ENCODE peak calls at places on chromosome 21, in four cellular contexts. H is fibroblast of lung, M is adrenal gland, K is body of pancreas. O is an unnamed sample.

GRCh38 chr21:15010645-15011044 is 54.2 kb downstream of the NRIP1 start:
- DNase-seq in H (peak; percentile 81), M (no peak), K (no peak), O (no peak)

GRCh38 chr21:42061195-42061865 is 9.8 kb upstream of the UMODL1 start:
- DNase-seq in H (no peak), K (no peak), M (peak; percentile 41), O (no peak)

GRCh38 chr21:46183910-46184624 is at the start of gene SPATC1L:
- DNase-seq in M (peak; percentile 69), H (peak; percentile 85), K (peak; percentile 77), O (peak; percentile 12)

GRCh38 chr21:35011681-35012080 is 37.4 kb downstream of the RUNX1 start:
- DNase-seq in M (no peak), H (peak; percentile 67), K (no peak), O (no peak)

GRCh38 chr21:14888202-14888601 is 176.6 kb downstream of the NRIP1 start:
- DNase-seq in M (no peak), K (no peak), H (no peak), O (no peak)

GRCh38 chr21:46041183-46041582 is 56.7 kb upstream of the COL6A2 start:
- DNase-seq in H (no peak), K (no peak), M (no peak), O (no peak)

GRCh38 chr21:24976238-24976637 is 631.0 kb downstream of the MRPL39 start:
- DNase-seq in M (no peak), K (no peak), H (no peak), O (no peak)

GRCh38 chr21:36207577-36208320 is 51.1 kb downstream of the DOP1B start:
- DNase-seq in M (no peak), H (peak; percentile 90), K (no peak), O (no peak)

GRCh38 chr21:31354604-31355443 is 10.8 kb upstream of the TIAM1 start:
- DNase-seq in K (no peak), H (peak; percentile 98), M (peak; percentile 60), O (peak; percentile 99)

GRCh38 chr21:46317710-46318463 is 5.8 kb downstream of the C21orf58 start:
- DNase-seq in M (no peak), K (peak; percentile 58), H (no peak), O (no peak)

GRCh38 chr21:42376338-42376982 is 10.1 kb upstream of the TFF1 start:
- DNase-seq in M (no peak), K (peak; percentile 30), H (no peak), O (no peak)

GRCh38 chr21:32437729-32438128 is 25.2 kb downstream of the EVA1C start:
- DNase-seq in K (no peak), H (no peak), M (no peak), O (no peak)
- H3K27ac ChIP-seq in K (no peak overlapping the region), H (no peak overlapping the region), M (no peak overlapping the region), O (no peak overlapping the region)

DNA sequence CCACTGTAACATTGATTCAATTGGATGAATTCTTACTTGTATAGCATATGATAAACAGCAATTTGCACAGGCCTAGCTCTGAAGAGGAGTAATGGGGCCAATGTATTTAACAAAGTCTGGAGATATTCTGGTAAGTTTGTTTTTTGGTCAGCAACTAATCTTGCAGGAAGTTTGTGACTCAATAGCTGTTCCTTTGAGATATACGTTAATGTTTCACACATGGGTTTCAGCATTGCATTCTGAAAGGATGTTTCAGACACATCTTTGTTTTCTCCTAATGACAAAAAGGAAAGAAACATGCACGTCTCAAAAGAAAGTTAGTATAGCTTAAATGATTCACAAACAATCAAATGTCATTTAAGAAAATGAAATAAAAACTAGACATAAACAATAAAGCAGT is 49.0 kb downstream of the LTN1 start:
- DNase-seq in M (no peak), K (no peak), H (peak; percentile 9), O (no peak)
- H3K27ac ChIP-seq in M (no peak overlapping the region), K (no peak overlapping the region), H (no peak overlapping the region), O (no peak overlapping the region)

DNA sequence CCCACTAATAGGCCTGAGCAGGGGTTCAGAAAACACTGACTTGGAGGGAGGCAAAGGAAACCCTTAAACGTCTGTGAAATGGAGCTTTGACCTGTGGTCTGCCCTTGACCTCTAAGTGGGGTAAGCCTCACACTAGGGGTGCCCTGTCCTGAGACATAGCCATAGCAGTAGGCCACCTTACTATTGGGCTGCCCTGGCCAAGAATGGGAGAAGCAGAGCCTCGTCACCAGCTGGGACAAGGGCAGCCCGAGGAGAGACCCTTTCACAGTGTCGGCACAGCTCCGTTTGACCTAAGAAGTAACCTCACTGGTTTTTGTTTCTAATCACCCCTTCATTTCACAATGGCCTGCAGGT is 26.4 kb upstream of the IFNAR2 start:
- DNase-seq in K (no peak), M (no peak), H (no peak), O (no peak)
- H3K27ac ChIP-seq in K (peak overlapping the region; percentile 26), M (peak overlapping the region; percentile 53), H (no peak overlapping the region), O (peak overlapping the region; percentile 73)

DNA sequence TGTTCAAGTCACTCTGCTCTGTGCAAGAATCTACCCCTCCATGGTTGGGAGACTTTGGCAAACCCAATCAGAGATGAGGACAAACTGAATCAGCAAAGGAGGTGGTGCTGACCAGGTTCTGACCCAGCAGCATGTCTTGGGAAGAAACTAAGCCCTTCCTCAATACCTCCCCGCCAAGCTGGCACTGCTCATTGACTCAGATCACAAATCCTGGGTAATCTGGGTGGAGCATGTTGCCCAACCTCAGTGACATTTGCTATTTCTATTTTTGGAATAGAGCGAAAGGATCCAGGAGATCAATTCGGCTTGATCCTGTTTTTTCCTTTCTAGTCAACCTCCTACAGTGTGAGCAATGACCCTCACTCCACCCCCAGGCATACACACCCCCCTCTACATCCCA is 166.7 kb upstream of the KCNJ6 start:
- DNase-seq in M (no peak), H (no peak), K (no peak), O (no peak)
- H3K27ac ChIP-seq in M (no peak overlapping the region), H (no peak overlapping the region), K (no peak overlapping the region), O (no peak overlapping the region)

DNA sequence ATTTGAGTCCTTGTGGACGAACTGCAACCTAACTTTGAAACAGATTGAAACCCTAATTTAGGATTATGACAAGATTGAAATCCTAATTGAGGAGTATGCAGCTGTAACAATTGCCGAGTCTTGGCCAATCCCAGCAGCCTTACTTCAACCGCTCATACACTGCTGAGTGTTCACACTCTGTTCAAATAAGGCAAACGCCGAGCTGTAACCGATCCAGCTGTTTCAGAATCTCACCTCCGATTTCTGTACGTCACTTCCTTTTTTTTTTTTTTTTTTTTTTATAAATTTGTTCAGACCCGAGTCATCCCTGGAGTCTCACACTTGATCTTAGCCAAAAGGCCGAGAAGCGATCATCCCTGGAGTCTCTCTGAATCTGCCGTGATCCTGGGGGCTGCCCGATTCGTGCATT is 22.3 kb upstream of the ATP5PO start:
- DNase-seq in H (no peak), M (no peak), K (no peak), O (no peak)
- H3K27ac ChIP-seq in H (no peak overlapping the region), M (no peak overlapping the region), K (no peak overlapping the region), O (no peak overlapping the region)

DNA sequence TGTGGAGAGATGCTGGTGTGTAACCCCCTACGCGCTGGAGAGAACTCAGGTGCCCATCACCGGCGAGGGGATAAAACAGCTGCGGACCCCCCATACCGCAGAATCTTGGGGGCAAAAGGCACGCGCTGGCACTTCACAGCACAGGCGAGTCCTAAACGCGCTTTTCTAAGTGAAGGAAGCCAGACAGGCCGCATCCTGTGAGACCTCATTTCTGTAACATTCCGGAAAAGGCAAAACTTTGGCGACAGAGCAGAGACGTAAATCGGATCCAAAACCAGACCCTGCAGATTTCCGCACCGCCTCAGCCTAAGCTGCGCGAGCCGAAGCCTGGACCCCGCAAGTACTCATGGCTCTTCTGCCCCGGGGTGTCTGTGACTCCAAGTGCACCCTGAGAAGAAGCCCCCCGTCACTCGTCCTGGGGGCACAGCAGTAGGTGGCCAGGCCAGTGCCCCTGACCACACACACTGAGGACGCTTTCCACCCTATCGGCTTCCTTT is 60.9 kb downstream of the SLX9 start:
- DNase-seq in H (no peak), K (no peak), M (no peak), O (no peak)
- H3K27ac ChIP-seq in H (no peak overlapping the region), K (no peak overlapping the region), M (no peak overlapping the region), O (no peak overlapping the region)

GRCh38 chr21:18368193-18368592 is 35.4 kb downstream of the TMPRSS15 start:
- DNase-seq in H (no peak), M (no peak), K (no peak), O (no peak)

GRCh38 chr21:18369115-18369514 is 34.5 kb downstream of the TMPRSS15 start:
- DNase-seq in H (peak; percentile 1), K (no peak), M (no peak), O (no peak)

GRCh38 chr21:18373631-18374030 is 30.0 kb downstream of the TMPRSS15 start:
- DNase-seq in M (no peak), K (no peak), H (peak; percentile 41), O (no peak)

GRCh38 chr21:18370292-18370691 is 33.3 kb downstream of the TMPRSS15 start:
- DNase-seq in K (no peak), H (no peak), M (no peak), O (no peak)
- H3K27ac ChIP-seq in K (no peak overlapping the region), H (no peak overlapping the region), M (no peak overlapping the region), O (no peak overlapping the region)

GRCh38 chr21:43772368-43772870 is 3.7 kb downstream of the CSTB start:
- DNase-seq in H (no peak), M (no peak), K (no peak), O (no peak)
- H3K27ac ChIP-seq in H (no peak overlapping the region), M (no peak overlapping the region), K (no peak overlapping the region), O (peak overlapping the region; percentile 86)

O was measured in epithelial cell of prostate.